ENCODE peak calls at places on chromosomes 6 and 20, in four cellular contexts. Q, Z, V and P are unnamed samples.

GRCh38 chr6:113971786-113972185 is 838 bp upstream of the HDAC2 start:
- DNase-seq in Z (no peak), Q (no peak), V (no peak), P (no peak)

GRCh38 chr6:38110407-38111025 is 291.0 kb downstream of the ZFAND3 start:
- DNase-seq in Z (no peak), Q (no peak), V (no peak), P (no peak)

GRCh38 chr20:18024606-18025127 is 33.0 kb downstream of the OVOL2 start:
- DNase-seq in Q (no peak), Z (no peak), V (no peak), P (no peak)

GRCh38 chr20:1950836-1951235 is 43.0 kb downstream of the PDYN start:
- DNase-seq in V (no peak), Z (no peak), Q (no peak), P (peak)

GRCh38 chr6:111791415-111791814 is 81.8 kb downstream of the FYN start:
- DNase-seq in Z (no peak), Q (peak), V (no peak), P (no peak)

GRCh38 chr6:88584581-88584980 is 378.8 kb downstream of the RNGTT start:
- DNase-seq in V (no peak), Z (no peak), Q (no peak), P (no peak)

GRCh38 chr6:111871725-111872520 is 1.3 kb downstream of the FYN start:
- DNase-seq in Z (peak), V (peak), Q (no peak), P (peak)

GRCh38 chr6:104118274-104118673 is 741.4 kb downstream of the HACE1 start:
- DNase-seq in Q (peak), Z (no peak), V (no peak), P (no peak)

GRCh38 chr6:9204171-9204570 is 768.8 kb upstream of the SLC35B3 start:
- DNase-seq in V (no peak), Q (peak), Z (no peak), P (no peak)

GRCh38 chr6:119037941-119038623 is 40.4 kb downstream of the FAM184A start:
- DNase-seq in Q (no peak), V (no peak), Z (no peak), P (no peak)

GRCh38 chr6:5084192-5084786 is 852 bp upstream of the PPP1R3G start:
- DNase-seq in V (peak), Z (peak), Q (no peak), P (peak)